ENCODE peak calls at places on chromosomes 7 and 10, in five cellular contexts. M, B, G, D and F are unnamed samples. For H3K4me1, the result is how much of the 10 kb centered on the place peaks cover.

GRCh38 chr7:55210716-55211115 is 154.4 kb upstream of the LANCL2 start:
- DNase-seq in D (no peak), M (no peak), G (no peak), B (no peak), F (no peak)

GRCh38 chr7:1977059-1977875 is 255.5 kb downstream of the MAD1L1 start:
- DNase-seq in B (no peak), G (no peak), M (no peak), D (no peak), F (no peak)

GRCh38 chr10:79221110-79222051 is 125.9 kb upstream of the PPIF start:
- DNase-seq in G (peak), B (no peak), M (peak), D (peak), F (peak)

GRCh38 chr10:601356-601963 is 88.0 kb downstream of the DIP2C start:
- DNase-seq in B (no peak), G (no peak), M (no peak), D (peak), F (no peak)

GRCh38 chr10:62626096-62626495 is 178.4 kb upstream of the ADO start:
- DNase-seq in G (no peak), M (no peak), B (peak), D (no peak), F (no peak)

GRCh38 chr10:4663162-4663992 is 162.6 kb upstream of the AKR1E2 start:
- DNase-seq in M (peak), D (peak), G (peak), B (peak), F (peak)

GRCh38 chr10:43044444-43045245 is 32.2 kb upstream of the RET start:
- DNase-seq in G (peak), B (no peak), M (peak), D (no peak), F (no peak)

GRCh38 chr7:77627307-77627671 is 69.0 kb upstream of the RSBN1L start:
- DNase-seq in M (no peak), G (no peak), B (no peak), D (no peak), F (no peak)

GRCh38 chr10:129832582-129833249 is 131.4 kb downstream of the EBF3 start:
- DNase-seq in M (no peak), G (no peak), D (no peak), B (no peak), F (no peak)

GRCh38 chr7:133950856-133951255 is 176.3 kb upstream of the LRGUK start:
- DNase-seq in M (no peak), G (no peak), B (no peak), D (no peak), F (no peak)

GRCh38 chr7:3673524-3673923 is 372.5 kb downstream of the SDK1 start:
- DNase-seq in M (no peak), G (peak), D (no peak), B (peak), F (no peak)

GRCh38 chr10:21304198-21304597 is 221.3 kb downstream of the SKIDA1 start:
- DNase-seq in M (no peak), D (no peak), B (no peak), G (no peak), F (no peak)

GRCh38 chr7:128024154-128024553 is 7.1 kb downstream of the LRRC4 start:
- DNase-seq in B (no peak), G (no peak), D (no peak), M (no peak), F (no peak)

GRCh38 chr7:157377436-157378124 is 40.8 kb downstream of the DNAJB6 start:
- DNase-seq in D (no peak), G (no peak), M (no peak), B (no peak), F (no peak)

GRCh38 chr7:113959910-113960309 is 41.1 kb upstream of the PPP1R3A start:
- DNase-seq in D (no peak), M (no peak), B (no peak), G (no peak), F (no peak)

GRCh38 chr10:46547331-46547880 is 9.1 kb downstream of the GPRIN2 start:
- DNase-seq in G (peak), B (no peak), D (no peak), M (peak), F (no peak)

GRCh38 chr7:99541212-99541611 is 10.7 kb downstream of the FAM200A start:
- DNase-seq in B (no peak), D (no peak), M (no peak), G (no peak), F (no peak)

GRCh38 chr7:157576415-157576814 is 239.6 kb downstream of the DNAJB6 start:
- DNase-seq in D (no peak), G (no peak), B (no peak), M (no peak), F (no peak)

GRCh38 chr7:16586081-16586874 is 59.3 kb downstream of the ANKMY2 start:
- DNase-seq in B (no peak), D (no peak), G (no peak), M (no peak), F (no peak)

GRCh38 chr10:103648231-103648950 is 154.9 kb downstream of the NEURL1 start:
- DNase-seq in M (no peak), G (no peak), D (peak), B (no peak), F (no peak)

GRCh38 chr7:116497708-116498107 is 1.8 kb upstream of the CAV2 start:
- DNase-seq in D (no peak), M (no peak), B (no peak), G (no peak), F (no peak)

GRCh38 chr10:24318517-24318916 is 109.6 kb downstream of the KIAA1217 start:
- DNase-seq in D (no peak), M (no peak), G (peak), B (no peak), F (no peak)

GRCh38 chr10:103678104-103678526 is 177.3 kb downstream of the SH3PXD2A start:
- DNase-seq in G (peak), M (peak), D (peak), B (peak), F (peak)

GRCh38 chr10:624605-625334 is 64.7 kb downstream of the DIP2C start:
- DNase-seq in D (peak), B (no peak), G (peak), M (peak), F (peak)

GRCh38 chr7:86665669-86666068 is 22.0 kb downstream of the GRM3 start:
- DNase-seq in G (no peak), D (no peak), B (no peak), M (no peak), F (no peak)

GRCh38 chr7:86668315-86668714 is 24.6 kb downstream of the GRM3 start:
- DNase-seq in D (no peak), G (no peak), M (no peak), B (no peak), F (no peak)

GRCh38 chr7:86664991-86665390 is 21.3 kb downstream of the GRM3 start:
- DNase-seq in D (no peak), M (no peak), G (no peak), B (no peak), F (no peak)

GRCh38 chr7:86664486-86664885 is 20.8 kb downstream of the GRM3 start:
- DNase-seq in B (no peak), G (no peak), M (no peak), D (no peak), F (no peak)

GRCh38 chr7:86667732-86668131 is 24.0 kb downstream of the GRM3 start:
- DNase-seq in M (no peak), B (no peak), D (no peak), G (no peak), F (no peak)
- TF ChIP-seq CTCF in M (no peak), B (no peak), D (no peak), G (no peak), F (no peak)

DNA sequence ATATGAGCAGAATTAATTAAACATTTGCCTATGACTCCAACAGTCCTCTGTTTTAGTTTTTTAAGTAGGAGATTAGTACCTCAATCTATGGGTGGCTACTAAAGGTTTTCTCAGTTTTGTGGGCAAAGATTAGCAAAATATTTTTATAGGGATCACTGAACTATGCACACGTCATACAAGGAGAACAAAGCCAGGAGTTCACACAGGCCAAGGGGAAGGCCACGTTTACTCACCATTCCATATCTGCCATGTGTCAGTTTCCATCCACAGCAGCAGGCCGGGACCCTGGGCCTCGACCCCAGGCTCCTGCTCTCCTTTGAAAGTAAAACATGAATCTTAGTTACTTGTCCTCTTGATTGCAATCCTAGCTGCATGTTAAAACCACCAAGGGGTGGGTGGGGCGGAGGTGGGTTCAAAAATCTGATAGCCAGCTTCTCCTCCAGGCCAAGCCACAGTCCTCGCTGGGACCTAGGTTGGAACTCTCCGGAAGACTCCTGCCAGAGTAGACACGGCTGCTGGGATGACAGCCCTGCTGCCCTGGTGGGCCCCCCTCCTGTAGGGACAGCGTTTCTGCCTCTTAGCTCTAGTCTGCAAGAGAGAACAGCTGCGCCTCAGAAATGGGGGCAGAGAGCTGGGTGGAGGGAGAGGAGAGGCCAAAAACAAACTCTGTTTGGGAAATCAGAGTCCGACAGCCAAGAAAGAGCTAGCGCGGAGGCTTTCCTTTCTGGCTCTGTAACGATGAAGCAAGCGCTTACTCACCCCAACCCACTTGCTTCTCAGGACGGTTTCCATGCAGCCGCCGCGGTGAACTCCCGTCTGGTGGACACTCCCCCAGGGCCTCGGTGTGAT is 35.6 kb downstream of the PITRM1 start:
- DNase-seq in B (no peak), M (no peak), G (no peak), D (peak), F (peak)
- H3K4me3 ChIP-seq in B (no peak), M (no peak), G (no peak), D (no peak), F (no peak)

GRCh38 chr10:122878799-122879338 is 512 bp downstream of the FAM24B start:
- DNase-seq in D (no peak), G (peak), M (no peak), B (peak), F (no peak)

GRCh38 chr10:122879339-122880273 is at the start of gene FAM24B:
- DNase-seq in G (peak), M (peak), D (peak), B (peak), F (peak)

GRCh38 chr10:122876493-122876855 is 2.9 kb downstream of the FAM24B start:
- DNase-seq in M (no peak), G (no peak), D (no peak), B (no peak), F (no peak)

GRCh38 chr10:122875843-122876492 is 3.4 kb downstream of the FAM24B start:
- DNase-seq in M (no peak), D (no peak), B (no peak), G (no peak), F (no peak)

GRCh38 chr10:122877264-122877663 is 2.1 kb downstream of the FAM24B start:
- DNase-seq in M (no peak), B (no peak), D (no peak), G (no peak), F (no peak)
- H3K4me1 ChIP-seq in M (under half), B (under half), D (under half), G (under half), F (under half)

GRCh38 chr7:137934941-137935848 is 66.7 kb downstream of the CREB3L2 start:
- DNase-seq in B (peak), M (no peak), D (no peak), G (no peak), F (no peak)

GRCh38 chr7:137934176-137934826 is 67.6 kb downstream of the CREB3L2 start:
- DNase-seq in G (no peak), M (no peak), B (no peak), D (no peak), F (no peak)

GRCh38 chr7:137932881-137933269 is 69.0 kb downstream of the CREB3L2 start:
- DNase-seq in G (no peak), B (no peak), D (no peak), M (no peak), F (no peak)

GRCh38 chr7:137931823-137932222 is 70.1 kb downstream of the CREB3L2 start:
- DNase-seq in D (no peak), B (no peak), M (no peak), G (no peak), F (no peak)

GRCh38 chr7:137933270-137934017 is 68.4 kb downstream of the CREB3L2 start:
- DNase-seq in M (no peak), G (no peak), B (no peak), D (peak), F (no peak)
- TF ChIP-seq CTCF in M (no peak), G (no peak), B (no peak), D (no peak), F (no peak)

GRCh38 chr10:31468536-31468859 is 149.5 kb downstream of the ZEB1 start:
- DNase-seq in M (no peak), G (no peak), D (no peak), B (no peak), F (no peak)
- H3K4me3 ChIP-seq in M (no peak), G (no peak), D (no peak), B (no peak), F (no peak)

DNA sequence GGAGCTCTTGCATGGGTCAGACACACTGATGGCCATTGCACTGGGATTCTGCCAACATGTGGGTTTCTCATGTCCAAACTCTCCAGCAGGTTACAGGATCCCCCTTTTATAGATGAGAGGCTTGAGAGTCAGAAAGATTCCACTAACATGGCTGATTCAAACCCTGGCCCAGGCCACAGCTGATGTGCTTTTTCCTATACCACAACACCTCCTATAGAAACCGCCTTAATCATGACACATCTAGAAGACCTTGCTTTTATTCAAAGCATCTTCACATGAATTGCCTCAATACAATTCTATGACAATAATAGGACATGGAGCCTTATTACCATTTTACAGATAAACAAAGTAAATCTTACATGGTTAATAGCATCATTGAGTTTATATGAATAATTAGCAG is 188.6 kb downstream of the DPY19L1 start:
- DNase-seq in G (no peak), B (no peak), M (no peak), D (no peak), F (no peak)
- H3K4me1 ChIP-seq in G (under half), B (under half), M (under half), D (under half), F (under half)

DNA sequence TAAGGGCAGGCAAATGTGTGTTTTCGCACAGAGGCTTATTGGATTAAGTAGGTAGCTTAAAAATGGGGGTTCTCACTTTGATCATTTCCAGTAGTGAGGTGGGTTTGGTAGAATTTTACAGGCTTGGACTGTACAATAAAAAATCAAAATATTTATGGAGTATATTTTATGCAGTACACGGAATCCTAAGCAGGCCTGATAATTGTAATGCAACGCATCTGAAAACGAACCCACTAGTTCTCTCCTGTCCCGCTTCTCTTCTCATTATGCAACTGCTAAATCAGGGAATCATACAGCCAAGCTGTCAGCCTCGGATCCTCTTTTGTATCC is 377 bp upstream of the POLR1F start:
- DNase-seq in D (no peak), M (no peak), G (no peak), B (no peak), F (no peak)
- TF ChIP-seq CTCF in D (no peak), M (peak), G (no peak), B (peak), F (peak)